ENCODE peak calls at places on chromosomes 12 and 14, in four cellular contexts. One of them, this sample, is unnamed.
A peak's percentile ranks its signal among the peaks of the same experiment; 100 is the strongest.

GRCh38 chr12:101172316-101172715 is 37.7 kb downstream of the SLC5A8 start:
- DNase-seq in HepG2: peak; percentile 23
- DNase-seq in transverse colon: peak; percentile 21
- DNase-seq in H9: peak; percentile 86
- DNase-seq in this sample: no peak

GRCh38 chr12:108136697-108137096 is 7.6 kb downstream of the WSCD2 start:
- DNase-seq in H9: no peak
- DNase-seq in HepG2: no peak
- DNase-seq in transverse colon: no peak
- DNase-seq in this sample: no peak

GRCh38 chr12:45075575-45076282 is 24.8 kb upstream of the DBX2 start:
- DNase-seq in HepG2: no peak
- DNase-seq in H9: no peak
- DNase-seq in transverse colon: no peak
- DNase-seq in this sample: no peak

GRCh38 chr12:95545731-95546490 is 5.4 kb downstream of the USP44 start:
- DNase-seq in HepG2: no peak
- DNase-seq in H9: no peak
- DNase-seq in transverse colon: no peak
- DNase-seq in this sample: no peak

GRCh38 chr12:66717049-66717448 is 38.2 kb upstream of the GRIP1 start:
- DNase-seq in H9: no peak
- DNase-seq in HepG2: no peak
- DNase-seq in transverse colon: no peak
- DNase-seq in this sample: no peak

GRCh38 chr12:31749024-31749704 is 20.3 kb upstream of the AMN1 start:
- DNase-seq in transverse colon: peak; percentile 86
- DNase-seq in HepG2: peak; percentile 99
- DNase-seq in H9: peak; percentile 95
- DNase-seq in this sample: peak; percentile 85

GRCh38 chr12:11769723-11770514 is 120.4 kb downstream of the ETV6 start:
- DNase-seq in H9: no peak
- DNase-seq in transverse colon: peak; percentile 49
- DNase-seq in HepG2: no peak
- DNase-seq in this sample: no peak

GRCh38 chr12:121060149-121061001 is 21.3 kb upstream of the OASL start:
- DNase-seq in HepG2: peak; percentile 63
- DNase-seq in H9: peak; percentile 83
- DNase-seq in transverse colon: peak; percentile 45
- DNase-seq in this sample: peak; percentile 62

GRCh38 chr14:80491562-80492139 is 280.3 kb upstream of the DIO2 start:
- DNase-seq in H9: no peak
- DNase-seq in HepG2: no peak
- DNase-seq in transverse colon: no peak
- DNase-seq in this sample: no peak

GRCh38 chr12:46224401-46224800 is 44.4 kb downstream of the SLC38A1 start:
- DNase-seq in HepG2: no peak
- DNase-seq in H9: no peak
- DNase-seq in transverse colon: peak; percentile 39
- DNase-seq in this sample: no peak

GRCh38 chr14:35140718-35141581 is 18.6 kb downstream of the PRORP start:
- DNase-seq in HepG2: peak; percentile 68
- DNase-seq in H9: no peak
- DNase-seq in transverse colon: no peak
- DNase-seq in this sample: no peak

GRCh38 chr14:60654303-60654925 is 5.1 kb upstream of the SIX1 start:
- DNase-seq in transverse colon: no peak
- DNase-seq in H9: no peak
- DNase-seq in HepG2: no peak
- DNase-seq in this sample: no peak

GRCh38 chr14:21668377-21668776 is 5.2 kb downstream of the OR4E1 start:
- DNase-seq in transverse colon: no peak
- DNase-seq in HepG2: peak; percentile 18
- DNase-seq in H9: no peak
- DNase-seq in this sample: no peak

GRCh38 chr12:131694116-131694838 is 16.6 kb upstream of the SFSWAP start:
- DNase-seq in H9: no peak
- DNase-seq in HepG2: no peak
- DNase-seq in transverse colon: no peak
- DNase-seq in this sample: no peak

GRCh38 chr14:90903101-90903500 is 86.9 kb upstream of the TTC7B start:
- DNase-seq in transverse colon: peak; percentile 69
- DNase-seq in H9: no peak
- DNase-seq in HepG2: peak; percentile 40
- DNase-seq in this sample: peak; percentile 7

GRCh38 chr12:132566551-132567131 is 43.7 kb downstream of the LRCOL1 start:
- DNase-seq in transverse colon: no peak
- DNase-seq in H9: no peak
- DNase-seq in HepG2: no peak
- DNase-seq in this sample: no peak

GRCh38 chr12:132827763-132828703 is 636 bp downstream of the GOLGA3 start:
- DNase-seq in transverse colon: peak; percentile 77
- DNase-seq in HepG2: peak; percentile 28
- DNase-seq in H9: no peak
- DNase-seq in this sample: peak; percentile 47

DNA sequence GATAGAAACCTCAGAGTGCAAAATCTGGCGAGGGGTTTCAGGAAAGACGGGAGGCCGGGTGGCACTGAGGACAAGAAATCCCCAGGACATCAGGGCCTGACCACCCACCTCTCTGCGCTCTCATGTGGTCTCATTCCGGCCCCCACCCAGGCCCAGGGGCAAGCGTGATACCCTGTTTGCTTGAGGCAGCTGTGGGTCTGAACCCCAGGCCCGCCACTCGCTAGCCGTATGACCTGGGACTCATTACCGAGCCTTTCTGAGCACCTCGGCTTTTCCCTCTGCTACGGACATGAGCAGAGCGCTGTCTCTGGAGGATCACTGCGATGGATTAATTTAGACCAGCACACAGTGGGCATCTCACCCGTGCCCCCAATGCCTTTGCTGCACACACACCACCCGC is 25.5 kb upstream of the BCDIN3D start:
- DNase-seq in HepG2: no peak
- DNase-seq in H9: peak; percentile 22
- DNase-seq in transverse colon: no peak
- DNase-seq in this sample: no peak
- TF ChIP-seq CTCF in HepG2: no peak
- TF ChIP-seq CTCF in H9: no peak
- TF ChIP-seq CTCF in transverse colon: no peak
- TF ChIP-seq CTCF in this sample: no peak

DNA sequence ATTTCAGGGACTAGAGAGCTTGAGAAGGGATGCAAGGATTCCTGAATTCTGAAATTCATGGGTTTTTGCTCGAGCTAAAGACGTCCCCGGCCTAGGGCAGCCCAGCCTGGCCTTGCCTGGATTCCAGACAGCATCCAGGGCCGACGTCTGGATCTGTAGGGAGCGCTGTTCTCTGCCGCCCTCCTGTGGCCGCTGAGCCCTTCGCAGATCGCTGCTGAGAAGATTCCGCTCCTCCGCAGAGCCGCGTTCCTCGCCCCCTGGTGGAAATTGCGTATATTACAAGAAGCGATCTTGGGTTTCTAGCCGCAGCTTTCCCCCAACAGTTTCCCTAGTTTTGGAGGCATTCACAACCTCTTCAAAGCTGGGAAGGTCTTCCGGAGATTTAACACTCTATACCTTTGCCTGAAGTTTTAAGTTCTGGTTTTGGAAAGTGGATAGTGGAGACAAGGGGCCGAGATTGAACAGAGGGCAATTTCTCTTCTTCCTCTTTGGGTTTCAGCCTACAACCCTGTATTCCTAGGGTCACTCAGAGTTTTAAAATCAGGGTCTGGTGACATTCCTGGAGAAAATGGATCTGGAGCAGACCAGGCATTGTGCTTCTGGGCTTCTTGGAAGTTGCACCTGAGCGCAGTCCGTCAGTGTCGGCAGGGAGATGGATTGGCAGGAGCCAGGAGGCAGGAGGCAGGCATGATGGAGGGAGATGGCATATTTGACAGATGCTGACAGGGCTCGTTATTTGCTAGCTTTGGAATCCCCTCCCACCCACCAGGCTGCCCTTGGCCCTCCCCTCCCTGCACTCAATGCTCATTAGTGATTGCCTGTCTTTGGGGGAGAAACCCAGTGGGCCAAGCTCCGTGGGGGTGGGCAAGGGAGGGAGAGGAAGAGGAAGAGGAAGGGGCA is 4.9 kb downstream of the CISTR start:
- DNase-seq in transverse colon: peak; percentile 94
- DNase-seq in H9: peak; percentile 96
- DNase-seq in HepG2: peak; percentile 76
- DNase-seq in this sample: peak; percentile 73
- H3K27me3 ChIP-seq in transverse colon: peaks cover 92% of the 10 kb centered on the region
- H3K27me3 ChIP-seq in H9: peaks cover 39% of the 10 kb centered on the region
- H3K27me3 ChIP-seq in HepG2: peaks cover 89% of the 10 kb centered on the region
- H3K27me3 ChIP-seq in this sample: peaks cover 5% of the 10 kb centered on the region

DNA sequence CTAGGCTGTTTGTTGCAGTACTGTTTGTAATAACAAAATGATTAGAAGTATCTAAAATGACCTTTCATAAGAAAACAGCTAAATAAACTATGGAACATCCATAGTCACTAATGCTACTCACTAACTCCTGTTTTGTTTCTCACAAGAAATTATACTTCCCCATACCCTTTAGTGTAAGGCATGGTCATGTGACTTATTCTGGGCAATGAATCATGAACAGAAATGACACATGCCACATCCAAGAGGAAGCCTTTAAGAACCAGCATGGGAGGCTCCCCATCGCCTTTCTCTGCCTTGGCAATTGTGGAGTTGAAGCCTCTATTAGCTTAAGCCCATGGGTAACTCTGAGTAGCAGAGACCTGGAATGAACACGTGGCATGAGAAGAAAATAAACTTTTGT is 49.3 kb downstream of the KSR2 start:
- DNase-seq in transverse colon: no peak
- DNase-seq in H9: no peak
- DNase-seq in HepG2: no peak
- DNase-seq in this sample: no peak
- TF ChIP-seq CTCF in transverse colon: no peak
- TF ChIP-seq CTCF in H9: no peak
- TF ChIP-seq CTCF in HepG2: no peak
- TF ChIP-seq CTCF in this sample: no peak

GRCh38 chr14:57848786-57849185 is 17.1 kb downstream of the SLC35F4 start:
- DNase-seq in HepG2: no peak
- DNase-seq in transverse colon: no peak
- DNase-seq in H9: no peak
- DNase-seq in this sample: no peak

GRCh38 chr14:57846631-57847030 is 19.3 kb downstream of the SLC35F4 start:
- DNase-seq in transverse colon: no peak
- DNase-seq in HepG2: no peak
- DNase-seq in H9: no peak
- DNase-seq in this sample: no peak

GRCh38 chr14:57845802-57846531 is 19.9 kb downstream of the SLC35F4 start:
- DNase-seq in H9: no peak
- DNase-seq in transverse colon: no peak
- DNase-seq in HepG2: no peak
- DNase-seq in this sample: no peak

GRCh38 chr14:57847096-57847495 is 18.8 kb downstream of the SLC35F4 start:
- DNase-seq in transverse colon: no peak
- DNase-seq in H9: no peak
- DNase-seq in HepG2: no peak
- DNase-seq in this sample: no peak

GRCh38 chr14:57848353-57848752 is 17.5 kb downstream of the SLC35F4 start:
- DNase-seq in H9: no peak
- DNase-seq in transverse colon: no peak
- DNase-seq in HepG2: no peak
- DNase-seq in this sample: no peak
- H3K27me3 ChIP-seq in H9: no peaks in the 10 kb centered on the region
- H3K27me3 ChIP-seq in transverse colon: no peaks in the 10 kb centered on the region
- H3K27me3 ChIP-seq in HepG2: no peaks in the 10 kb centered on the region
- H3K27me3 ChIP-seq in this sample: no peaks in the 10 kb centered on the region

GRCh38 chr14:26917086-26917485 is 319.3 kb upstream of the NOVA1 start:
- DNase-seq in HepG2: peak; percentile 28
- DNase-seq in H9: no peak
- DNase-seq in transverse colon: no peak
- DNase-seq in this sample: no peak
- TF ChIP-seq CTCF in HepG2: peak; percentile 20
- TF ChIP-seq CTCF in H9: peak; percentile 64
- TF ChIP-seq CTCF in transverse colon: peak; percentile 32
- TF ChIP-seq CTCF in this sample: no peak

GRCh38 chr12:2287151-2287550 is 234.4 kb downstream of the CACNA1C start:
- DNase-seq in H9: no peak
- DNase-seq in HepG2: no peak
- DNase-seq in transverse colon: no peak
- DNase-seq in this sample: no peak
- H3K27me3 ChIP-seq in H9: no peaks in the 10 kb centered on the region
- H3K27me3 ChIP-seq in HepG2: peaks cover 60% of the 10 kb centered on the region
- H3K27me3 ChIP-seq in transverse colon: no peaks in the 10 kb centered on the region
- H3K27me3 ChIP-seq in this sample: peaks cover 1% of the 10 kb centered on the region

GRCh38 chr12:116406529-116406928 is 129.0 kb upstream of the MED13L start:
- DNase-seq in transverse colon: peak; percentile 69
- DNase-seq in HepG2: peak; percentile 71
- DNase-seq in H9: peak; percentile 84
- DNase-seq in this sample: peak; percentile 24
- TF ChIP-seq CTCF in transverse colon: no peak
- TF ChIP-seq CTCF in HepG2: peak; percentile 64
- TF ChIP-seq CTCF in H9: peak; percentile 34
- TF ChIP-seq CTCF in this sample: peak; percentile 8

GRCh38 chr14:61670576-61670975 is 24.7 kb upstream of the HIF1A start:
- DNase-seq in HepG2: no peak
- DNase-seq in H9: no peak
- DNase-seq in transverse colon: no peak
- DNase-seq in this sample: no peak
- H3K27me3 ChIP-seq in HepG2: peaks cover 8% of the 10 kb centered on the region
- H3K27me3 ChIP-seq in H9: no peaks in the 10 kb centered on the region
- H3K27me3 ChIP-seq in transverse colon: no peaks in the 10 kb centered on the region
- H3K27me3 ChIP-seq in this sample: no peaks in the 10 kb centered on the region